ENCODE peak calls at places on chromosomes 6 and 20, in five cellular contexts. H, P, F, J and L are unnamed samples.
A peak's percentile ranks its signal among the peaks of the same experiment; 100 is the strongest.

GRCh38 chr6:31888281-31889258 is 8.9 kb downstream of the EHMT2 start:
- DNase-seq in H (no peak), P (no peak), F (peak; percentile 67), J (no peak), L (peak; percentile 86)

GRCh38 chr6:131787955-131788712 is 19.7 kb upstream of the ENPP1 start:
- DNase-seq in H (no peak), P (peak; percentile 47), F (no peak), J (no peak), L (peak; percentile 17)

GRCh38 chr6:112563368-112563767 is 216.2 kb downstream of the RFPL4B start:
- DNase-seq in H (no peak), P (peak; percentile 47), F (no peak), J (no peak), L (peak; percentile 78)

GRCh38 chr20:32453467-32454163 is 95.5 kb downstream of the ASXL1 start:
- DNase-seq in H (no peak), P (no peak), F (no peak), J (no peak), L (no peak)

GRCh38 chr6:125453516-125453915 is 151.7 kb upstream of the HDDC2 start:
- DNase-seq in H (no peak), P (no peak), F (no peak), J (no peak), L (peak; percentile 21)

GRCh38 chr20:10708342-10709185 is 34.8 kb upstream of the JAG1 start:
- DNase-seq in H (peak; percentile 86), P (peak; percentile 99), F (no peak), J (no peak), L (no peak)

GRCh38 chr6:56954389-56955170 is at the start of gene BEND6:
- DNase-seq in H (peak; percentile 72), P (peak; percentile 28), F (peak; percentile 88), J (no peak), L (peak; percentile 78)

GRCh38 chr20:57076202-57076651 is 190.2 kb downstream of the BMP7 start:
- DNase-seq in H (peak; percentile 36), P (peak; percentile 31), F (no peak), J (no peak), L (no peak)

GRCh38 chr20:59777321-59777705 is 156.1 kb downstream of the SYCP2 start:
- DNase-seq in H (no peak), P (no peak), F (no peak), J (no peak), L (no peak)

GRCh38 chr6:26420607-26421235 is 18.6 kb downstream of the BTN3A1 start:
- DNase-seq in H (peak; percentile 59), P (peak; percentile 61), F (peak; percentile 43), J (no peak), L (peak; percentile 81)

GRCh38 chr20:33561981-33562601 is 72.2 kb downstream of the CBFA2T2 start:
- DNase-seq in H (peak; percentile 74), P (peak; percentile 93), F (peak; percentile 10), J (no peak), L (peak; percentile 52)

GRCh38 chr6:17585766-17586502 is 14.2 kb upstream of the FAM8A1 start:
- DNase-seq in H (peak; percentile 72), P (peak; percentile 59), F (peak; percentile 27), J (no peak), L (peak; percentile 81)

GRCh38 chr6:145761584-145761983 is 26.3 kb upstream of the EPM2A start:
- DNase-seq in H (no peak), P (no peak), F (no peak), J (no peak), L (no peak)

GRCh38 chr20:23368316-23369110 is 6.5 kb downstream of the GZF1 start:
- DNase-seq in H (no peak), P (no peak), F (no peak), J (no peak), L (no peak)

GRCh38 chr20:53712212-53712977 is 118.8 kb upstream of the ZNF217 start:
- DNase-seq in H (no peak), P (peak; percentile 31), F (no peak), J (no peak), L (peak; percentile 72)

GRCh38 chr20:53708129-53708968 is 114.7 kb upstream of the ZNF217 start:
- DNase-seq in H (no peak), P (no peak), F (no peak), J (peak; percentile 94), L (no peak)

GRCh38 chr20:53714524-53714923 is 120.9 kb upstream of the ZNF217 start:
- DNase-seq in H (no peak), P (no peak), F (no peak), J (no peak), L (no peak)

GRCh38 chr20:53713328-53714056 is 119.9 kb upstream of the ZNF217 start:
- DNase-seq in H (no peak), P (no peak), F (no peak), J (no peak), L (peak; percentile 85)

DNA sequence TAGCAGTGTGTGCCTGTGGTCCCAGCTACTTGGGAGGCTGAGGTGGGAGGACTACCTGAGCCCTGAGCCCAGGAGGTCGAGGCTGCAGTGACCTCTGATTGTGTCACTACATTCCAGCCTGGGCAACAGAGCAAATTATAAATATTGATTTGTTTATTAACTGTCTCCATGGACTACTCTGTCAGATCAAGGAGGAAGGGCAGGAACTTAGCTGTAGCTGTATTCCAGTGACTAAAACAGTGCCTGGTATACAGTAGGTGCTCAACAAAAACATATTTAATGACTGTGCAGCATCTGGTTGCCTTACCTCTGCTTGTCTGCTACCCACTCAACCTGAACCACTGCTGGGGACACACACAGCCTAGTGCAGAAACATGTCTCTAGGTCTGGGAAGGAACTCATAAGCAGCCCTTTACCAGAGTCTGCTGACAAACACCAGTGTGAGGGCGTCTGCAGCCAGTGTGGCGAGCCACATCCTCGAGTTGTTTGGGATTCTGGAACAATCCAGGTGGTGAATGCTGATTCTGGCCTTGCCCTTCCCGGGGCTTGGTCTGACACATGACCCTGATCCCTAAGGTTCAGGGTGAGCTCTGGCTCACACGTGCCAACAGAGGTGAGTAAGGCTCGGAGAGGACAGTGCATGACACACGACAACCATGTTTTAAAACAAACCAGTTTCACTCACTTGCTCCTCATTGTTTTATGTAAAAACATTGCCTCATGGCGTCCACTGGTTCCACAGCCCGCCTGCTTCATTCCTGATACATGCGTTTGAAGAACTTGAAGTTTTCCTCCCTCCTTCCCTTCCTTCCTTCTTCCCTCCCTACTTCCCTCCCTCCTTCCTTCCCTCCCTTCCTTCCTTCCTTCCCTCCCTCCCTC is 117.9 kb upstream of the ZNF217 start:
- DNase-seq in H (no peak), P (peak; percentile 69), F (no peak), J (no peak), L (peak; percentile 12)
- TF ChIP-seq JUNB in H (no peak), P (peak; percentile 64), F (no peak), J (no peak), L (no peak)

GRCh38 chr20:50686767-50687266 is 4.5 kb downstream of the RIPOR3 start:
- DNase-seq in H (no peak), P (no peak), F (no peak), J (no peak), L (no peak)
- TF ChIP-seq JUNB in H (no peak), P (no peak), F (no peak), J (no peak), L (no peak)

DNA sequence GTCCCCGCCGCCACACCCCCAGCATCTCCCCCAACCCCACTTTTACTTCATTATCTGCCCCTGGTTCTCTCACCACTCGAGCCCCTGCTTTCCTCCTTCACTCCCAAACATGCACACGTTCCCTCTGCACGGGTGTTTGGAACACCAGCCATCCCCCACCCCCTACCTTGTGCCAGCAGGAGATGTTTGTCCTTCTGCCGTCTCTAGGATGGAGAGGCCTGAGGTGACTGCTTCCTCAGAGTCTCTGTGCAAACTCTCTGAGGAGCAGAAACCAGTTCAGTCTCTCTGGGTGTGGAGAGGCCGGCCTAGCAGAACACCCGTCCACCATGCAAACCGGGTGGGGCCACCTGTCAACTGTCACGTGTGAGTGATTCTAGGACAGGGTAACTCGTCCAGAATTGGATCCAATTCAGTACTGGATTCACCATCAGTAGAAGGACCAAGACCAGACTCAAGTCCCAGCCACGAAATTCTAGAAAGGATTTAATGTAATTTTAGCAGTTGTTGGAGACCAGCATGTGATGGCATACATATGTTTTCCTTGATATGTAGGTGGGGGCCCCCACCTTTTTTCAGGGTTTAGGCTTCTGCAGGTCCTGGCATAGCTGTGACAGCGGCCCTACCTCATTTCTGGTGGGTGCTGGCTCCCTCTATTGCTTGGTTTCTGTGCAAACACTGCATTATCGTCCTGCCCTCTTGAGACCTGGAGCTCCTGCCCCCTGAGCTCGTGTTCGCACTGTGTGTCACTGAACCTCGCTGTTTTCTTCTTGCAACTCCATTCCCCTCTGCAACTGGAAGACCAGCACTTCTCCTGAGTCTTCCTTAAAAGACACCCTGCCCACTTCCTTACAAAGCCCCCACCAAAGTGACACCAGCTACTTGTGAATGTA is at the start of gene RAET1E:
- DNase-seq in H (no peak), P (no peak), F (no peak), J (no peak), L (peak; percentile 30)
- TF ChIP-seq JUNB in H (no peak), P (no peak), F (no peak), J (no peak), L (no peak)

GRCh38 chr6:33204415-33205171 is at the start of gene HSD17B8:
- DNase-seq in H (peak; percentile 85), P (peak; percentile 90), F (peak; percentile 91), J (peak; percentile 71), L (peak; percentile 98)
- TF ChIP-seq JUNB in H (no peak), P (no peak), F (no peak), J (no peak), L (no peak)

GRCh38 chr6:43091020-43091419 is 14.9 kb downstream of the PTK7 start:
- DNase-seq in H (no peak), P (no peak), F (no peak), J (no peak), L (no peak)
- TF ChIP-seq JUNB in H (no peak), P (no peak), F (no peak), J (no peak), L (no peak)